ENCODE peak calls at places on chromosomes 7 and 10, in six cellular contexts. One of them, this sample, is unnamed.

GRCh38 chr10:28806951-28807759 is 129.8 kb downstream of the BAMBI start:
- DNase-seq in GM23338: no peak
- DNase-seq in fibroblast of lung: peak
- DNase-seq in hepatocyte: no peak
- DNase-seq in GM23248: no peak
- DNase-seq in MM.1S: no peak
- DNase-seq in this sample: no peak

GRCh38 chr10:73785721-73786511 is 510 bp downstream of the ZSWIM8 start:
- DNase-seq in fibroblast of lung: peak
- DNase-seq in MM.1S: peak
- DNase-seq in hepatocyte: peak
- DNase-seq in GM23248: peak
- DNase-seq in GM23338: peak
- DNase-seq in this sample: peak

GRCh38 chr10:36026081-36026480 is 384.0 kb upstream of the FZD8 start:
- DNase-seq in GM23248: peak
- DNase-seq in GM23338: no peak
- DNase-seq in hepatocyte: no peak
- DNase-seq in MM.1S: no peak
- DNase-seq in fibroblast of lung: no peak
- DNase-seq in this sample: no peak

GRCh38 chr10:29858352-29859267 is 200.8 kb downstream of the JCAD start:
- DNase-seq in MM.1S: no peak
- DNase-seq in hepatocyte: peak
- DNase-seq in GM23338: peak
- DNase-seq in GM23248: peak
- DNase-seq in fibroblast of lung: peak
- DNase-seq in this sample: peak

GRCh38 chr10:117266400-117266799 is 25.5 kb downstream of the SLC18A2 start:
- DNase-seq in MM.1S: no peak
- DNase-seq in GM23338: no peak
- DNase-seq in hepatocyte: no peak
- DNase-seq in GM23248: no peak
- DNase-seq in fibroblast of lung: no peak
- DNase-seq in this sample: no peak

GRCh38 chr7:121080913-121081326 is 92.4 kb downstream of the CPED1 start:
- DNase-seq in GM23248: no peak
- DNase-seq in GM23338: no peak
- DNase-seq in MM.1S: no peak
- DNase-seq in fibroblast of lung: no peak
- DNase-seq in hepatocyte: no peak
- DNase-seq in this sample: no peak

GRCh38 chr10:101258179-101258885 is 29.1 kb upstream of the LBX1 start:
- DNase-seq in fibroblast of lung: no peak
- DNase-seq in MM.1S: peak
- DNase-seq in GM23248: no peak
- DNase-seq in hepatocyte: no peak
- DNase-seq in GM23338: peak
- DNase-seq in this sample: no peak

GRCh38 chr7:1431644-1432380 is 27.5 kb downstream of the MICALL2 start:
- DNase-seq in hepatocyte: no peak
- DNase-seq in GM23338: no peak
- DNase-seq in MM.1S: no peak
- DNase-seq in fibroblast of lung: no peak
- DNase-seq in GM23248: no peak
- DNase-seq in this sample: no peak

GRCh38 chr10:21173964-21174669 is 277.0 kb upstream of the NEBL start:
- DNase-seq in fibroblast of lung: no peak
- DNase-seq in hepatocyte: peak
- DNase-seq in MM.1S: peak
- DNase-seq in GM23248: peak
- DNase-seq in GM23338: peak
- DNase-seq in this sample: peak

GRCh38 chr7:151286148-151286547 is 37.7 kb upstream of the SMARCD3 start:
- DNase-seq in MM.1S: no peak
- DNase-seq in hepatocyte: no peak
- DNase-seq in GM23248: peak
- DNase-seq in GM23338: no peak
- DNase-seq in fibroblast of lung: no peak
- DNase-seq in this sample: no peak

GRCh38 chr7:94064541-94065191 is 60.5 kb upstream of the BET1 start:
- DNase-seq in GM23338: peak
- DNase-seq in MM.1S: no peak
- DNase-seq in fibroblast of lung: peak
- DNase-seq in hepatocyte: no peak
- DNase-seq in GM23248: peak
- DNase-seq in this sample: peak

GRCh38 chr7:83201355-83201754 is 38.7 kb upstream of the PCLO start:
- DNase-seq in GM23338: peak
- DNase-seq in fibroblast of lung: no peak
- DNase-seq in GM23248: no peak
- DNase-seq in MM.1S: no peak
- DNase-seq in hepatocyte: no peak
- DNase-seq in this sample: no peak
- H2AFZ ChIP-seq in GM23338: peak
- H2AFZ ChIP-seq in fibroblast of lung: no peak
- H2AFZ ChIP-seq in GM23248: no peak
- H2AFZ ChIP-seq in MM.1S: no peak
- H2AFZ ChIP-seq in hepatocyte: no peak
- H2AFZ ChIP-seq in this sample: peak

GRCh38 chr10:14875941-14876340 is 2.7 kb upstream of the SUV39H2 start:
- DNase-seq in GM23338: no peak
- DNase-seq in GM23248: no peak
- DNase-seq in hepatocyte: no peak
- DNase-seq in fibroblast of lung: no peak
- DNase-seq in MM.1S: no peak
- DNase-seq in this sample: no peak

GRCh38 chr10:14876764-14877163 is 1.9 kb upstream of the SUV39H2 start:
- DNase-seq in MM.1S: no peak
- DNase-seq in hepatocyte: no peak
- DNase-seq in GM23338: no peak
- DNase-seq in GM23248: no peak
- DNase-seq in fibroblast of lung: no peak
- DNase-seq in this sample: no peak

GRCh38 chr10:14878266-14879054 is at the start of gene SUV39H2:
- DNase-seq in GM23338: peak
- DNase-seq in hepatocyte: peak
- DNase-seq in fibroblast of lung: peak
- DNase-seq in GM23248: peak
- DNase-seq in MM.1S: peak
- DNase-seq in this sample: peak

GRCh38 chr10:14873090-14873760 is 5.4 kb upstream of the SUV39H2 start:
- DNase-seq in hepatocyte: no peak
- DNase-seq in GM23338: no peak
- DNase-seq in fibroblast of lung: peak
- DNase-seq in MM.1S: no peak
- DNase-seq in GM23248: peak
- DNase-seq in this sample: no peak
- H3K27ac ChIP-seq in hepatocyte: no peak
- H3K27ac ChIP-seq in GM23338: no peak
- H3K27ac ChIP-seq in fibroblast of lung: no peak
- H3K27ac ChIP-seq in MM.1S: no peak
- H3K27ac ChIP-seq in GM23248: peak
- H3K27ac ChIP-seq in this sample: no peak

DNA sequence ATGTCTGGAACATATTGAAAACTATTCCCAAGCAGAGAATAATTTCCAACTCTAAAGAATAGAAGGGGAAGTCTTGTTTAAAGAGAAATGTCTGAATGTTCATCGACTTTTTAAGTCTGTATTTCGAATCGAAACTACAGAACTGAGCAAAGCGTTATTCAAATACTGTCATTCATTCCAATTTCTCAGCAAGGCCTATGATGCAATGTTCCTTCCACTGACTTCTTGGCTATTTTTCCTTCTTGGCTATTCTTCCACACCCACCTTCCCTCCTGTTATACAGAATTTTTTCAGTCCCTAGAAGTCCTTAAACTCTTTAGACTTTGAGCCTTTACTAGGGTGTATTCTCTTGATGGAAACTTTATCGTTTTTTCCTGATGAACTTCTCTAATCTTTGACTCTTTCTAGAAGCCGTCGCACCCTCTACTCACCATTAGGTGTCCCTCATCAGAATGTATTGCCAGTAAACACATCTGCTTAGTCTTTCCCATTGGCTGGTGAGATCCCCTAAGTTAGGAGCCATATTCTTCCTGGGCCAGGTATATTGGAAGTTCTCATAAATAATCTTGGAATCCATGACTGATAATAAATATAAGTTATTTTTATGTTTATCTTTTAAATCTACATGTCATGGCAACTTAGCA is 235.7 kb upstream of the CCDC6 start:
- DNase-seq in hepatocyte: no peak
- DNase-seq in GM23338: peak
- DNase-seq in GM23248: no peak
- DNase-seq in fibroblast of lung: no peak
- DNase-seq in MM.1S: no peak
- DNase-seq in this sample: no peak
- H2AFZ ChIP-seq in hepatocyte: no peak
- H2AFZ ChIP-seq in GM23338: no peak
- H2AFZ ChIP-seq in GM23248: no peak
- H2AFZ ChIP-seq in fibroblast of lung: no peak
- H2AFZ ChIP-seq in MM.1S: no peak
- H2AFZ ChIP-seq in this sample: no peak

GRCh38 chr10:132955479-132955878 is 13.1 kb upstream of the CFAP46 start:
- DNase-seq in GM23338: no peak
- DNase-seq in GM23248: no peak
- DNase-seq in MM.1S: no peak
- DNase-seq in fibroblast of lung: no peak
- DNase-seq in hepatocyte: no peak
- DNase-seq in this sample: no peak
- H3K27ac ChIP-seq in GM23338: no peak
- H3K27ac ChIP-seq in GM23248: no peak
- H3K27ac ChIP-seq in MM.1S: no peak
- H3K27ac ChIP-seq in fibroblast of lung: no peak
- H3K27ac ChIP-seq in hepatocyte: no peak
- H3K27ac ChIP-seq in this sample: no peak

GRCh38 chr10:91354166-91354565 is 56.0 kb upstream of the HECTD2 start:
- DNase-seq in MM.1S: no peak
- DNase-seq in GM23338: no peak
- DNase-seq in hepatocyte: no peak
- DNase-seq in fibroblast of lung: no peak
- DNase-seq in GM23248: no peak
- DNase-seq in this sample: no peak

GRCh38 chr10:91352760-91353159 is 57.4 kb upstream of the HECTD2 start:
- DNase-seq in hepatocyte: no peak
- DNase-seq in GM23338: no peak
- DNase-seq in MM.1S: no peak
- DNase-seq in GM23248: no peak
- DNase-seq in fibroblast of lung: no peak
- DNase-seq in this sample: no peak

GRCh38 chr10:91347529-91347928 is 62.6 kb upstream of the HECTD2 start:
- DNase-seq in hepatocyte: no peak
- DNase-seq in MM.1S: no peak
- DNase-seq in GM23248: no peak
- DNase-seq in GM23338: no peak
- DNase-seq in fibroblast of lung: no peak
- DNase-seq in this sample: no peak

GRCh38 chr10:91349381-91349780 is 60.8 kb upstream of the HECTD2 start:
- DNase-seq in hepatocyte: peak
- DNase-seq in MM.1S: no peak
- DNase-seq in GM23248: peak
- DNase-seq in GM23338: no peak
- DNase-seq in fibroblast of lung: peak
- DNase-seq in this sample: no peak

GRCh38 chr10:91350651-91351081 is 59.5 kb upstream of the HECTD2 start:
- DNase-seq in hepatocyte: no peak
- DNase-seq in GM23248: peak
- DNase-seq in MM.1S: peak
- DNase-seq in GM23338: no peak
- DNase-seq in fibroblast of lung: no peak
- DNase-seq in this sample: no peak
- H2AFZ ChIP-seq in hepatocyte: no peak
- H2AFZ ChIP-seq in GM23248: no peak
- H2AFZ ChIP-seq in MM.1S: peak
- H2AFZ ChIP-seq in GM23338: no peak
- H2AFZ ChIP-seq in fibroblast of lung: no peak
- H2AFZ ChIP-seq in this sample: no peak

GRCh38 chr10:78473016-78473415 is 439.4 kb downstream of the RPS24 start:
- DNase-seq in GM23248: no peak
- DNase-seq in GM23338: peak
- DNase-seq in hepatocyte: no peak
- DNase-seq in MM.1S: no peak
- DNase-seq in fibroblast of lung: no peak
- DNase-seq in this sample: peak
- H3K27ac ChIP-seq in GM23248: no peak
- H3K27ac ChIP-seq in GM23338: no peak
- H3K27ac ChIP-seq in hepatocyte: no peak
- H3K27ac ChIP-seq in MM.1S: no peak
- H3K27ac ChIP-seq in fibroblast of lung: no peak
- H3K27ac ChIP-seq in this sample: no peak

GRCh38 chr7:82562716-82563404 is 119.3 kb upstream of the CACNA2D1 start:
- DNase-seq in GM23338: peak
- DNase-seq in hepatocyte: no peak
- DNase-seq in MM.1S: no peak
- DNase-seq in fibroblast of lung: peak
- DNase-seq in GM23248: peak
- DNase-seq in this sample: no peak

GRCh38 chr7:82567841-82568240 is 124.3 kb upstream of the CACNA2D1 start:
- DNase-seq in GM23338: no peak
- DNase-seq in MM.1S: no peak
- DNase-seq in fibroblast of lung: no peak
- DNase-seq in hepatocyte: no peak
- DNase-seq in GM23248: no peak
- DNase-seq in this sample: no peak

GRCh38 chr7:82566752-82567151 is 123.2 kb upstream of the CACNA2D1 start:
- DNase-seq in hepatocyte: no peak
- DNase-seq in GM23248: no peak
- DNase-seq in fibroblast of lung: no peak
- DNase-seq in MM.1S: no peak
- DNase-seq in GM23338: no peak
- DNase-seq in this sample: no peak

GRCh38 chr7:82572195-82572880 is 128.8 kb upstream of the CACNA2D1 start:
- DNase-seq in GM23248: peak
- DNase-seq in MM.1S: peak
- DNase-seq in hepatocyte: peak
- DNase-seq in GM23338: peak
- DNase-seq in fibroblast of lung: peak
- DNase-seq in this sample: peak

DNA sequence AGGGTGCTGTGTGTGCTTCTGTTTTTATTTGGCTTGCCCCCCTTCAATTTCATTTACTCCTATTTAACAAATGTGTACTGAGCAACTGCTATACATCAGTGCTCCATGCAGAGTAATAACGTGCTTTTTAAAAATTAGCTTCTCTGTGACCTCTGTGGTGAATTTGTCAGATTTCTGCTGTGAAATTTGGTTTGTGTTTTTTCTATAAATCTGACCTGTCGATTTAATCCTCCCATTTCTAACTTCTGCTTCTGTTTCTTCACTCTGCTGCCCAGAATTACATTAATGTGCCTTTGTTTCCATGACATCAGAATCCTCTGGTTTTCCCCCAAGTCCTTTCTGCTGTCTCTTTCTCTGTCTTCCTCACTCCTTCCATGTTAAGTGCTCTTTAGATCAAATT is 123.8 kb upstream of the CACNA2D1 start:
- DNase-seq in fibroblast of lung: no peak
- DNase-seq in GM23338: no peak
- DNase-seq in GM23248: no peak
- DNase-seq in hepatocyte: no peak
- DNase-seq in MM.1S: no peak
- DNase-seq in this sample: no peak
- H2AFZ ChIP-seq in fibroblast of lung: no peak
- H2AFZ ChIP-seq in GM23338: no peak
- H2AFZ ChIP-seq in GM23248: no peak
- H2AFZ ChIP-seq in hepatocyte: no peak
- H2AFZ ChIP-seq in MM.1S: peak
- H2AFZ ChIP-seq in this sample: no peak